ENCODE peak calls at places on chromosomes 12 and 14, in four cellular contexts. F is iris pigment epithelial cell, A is pons, N is NCI-H1092 treated with DMSO at 0.1 percent for 48 hours. I is an unnamed sample.

GRCh38 chr14:105863296-105864108 is 337.1 kb downstream of the TMEM121 start:
- DNase-seq in F (no peak), A (no peak), N (no peak), I (no peak)

GRCh38 chr14:24385524-24385923 is 13.3 kb upstream of the NYNRIN start:
- DNase-seq in F (no peak), A (no peak), N (no peak), I (no peak)

GRCh38 chr12:57268264-57268663 is 17.3 kb upstream of the STAC3 start:
- DNase-seq in F (peak), A (no peak), N (no peak), I (no peak)

GRCh38 chr12:20030847-20031246 is 337.5 kb upstream of the PDE3A start:
- DNase-seq in F (no peak), A (no peak), N (no peak), I (no peak)

GRCh38 chr12:121218588-121219352 is 8.8 kb downstream of the P2RX4 start:
- DNase-seq in F (no peak), A (no peak), N (no peak), I (no peak)

GRCh38 chr14:39060818-39061437 is 42.1 kb downstream of the SEC23A start:
- DNase-seq in F (no peak), A (no peak), N (no peak), I (no peak)

GRCh38 chr12:68157295-68157871 is 2.2 kb downstream of the IFNG start:
- DNase-seq in F (no peak), A (no peak), N (no peak), I (no peak)

GRCh38 chr14:65502676-65503124 is 90.2 kb downstream of the FUT8 start:
- DNase-seq in F (peak), A (no peak), N (no peak), I (no peak)

I was measured in NCI-H2171 treated with DMSO at 0.1 percent for 48 hours.